ENCODE peak calls at places on chromosomes 11 and 22, in ten cellular contexts. P is hepatocyte; L is activated CD8-positive, alpha-beta T cell treated with anti-CD3 and anti-CD28 coated beads, Interleukin-2, amount 10 ng/mL, durations not matched to agents 7 days and 5 days; Z is head of caudate nucleus; M is right atrium auricular region; K is left ventricle myocardium inferior; Q is IMR-90; W is kidney tubule cell; T is nucleus accumbens; X is effector memory CD4-positive, alpha-beta T cell. N is an unnamed sample.

GRCh38 chr22:33362702-33363101 is 304.5 kb upstream of the SYN3 start:
- DNase-seq in Q (no peak), T (no peak), P (no peak), L (no peak), W (no peak), X (no peak), M (no peak), Z (no peak), K (no peak), N (no peak)

GRCh38 chr22:44351685-44352377 is 39.1 kb upstream of the SHISAL1 start:
- DNase-seq in X (no peak), Q (peak), Z (no peak), M (peak), W (peak), T (no peak), P (peak), K (no peak), L (peak), N (peak)

GRCh38 chr11:12111482-12112149 is 1.2 kb downstream of the MICAL2 start:
- DNase-seq in T (no peak), L (no peak), Z (no peak), K (no peak), Q (peak), W (peak), M (no peak), X (no peak), P (no peak), N (no peak)

GRCh38 chr11:75024764-75025211 is 36.1 kb downstream of the NEU3 start:
- DNase-seq in M (no peak), X (no peak), W (no peak), Q (no peak), Z (no peak), T (peak), L (no peak), K (no peak), P (no peak), N (no peak)

GRCh38 chr11:44203270-44204043 is 106.5 kb downstream of the ALX4 start:
- DNase-seq in T (no peak), Z (no peak), Q (no peak), W (no peak), L (no peak), K (peak), M (no peak), X (no peak), P (no peak), N (no peak)

GRCh38 chr22:38956551-38956950 is 858 bp upstream of the APOBEC3A start:
- DNase-seq in K (no peak), P (no peak), M (no peak), T (no peak), W (no peak), X (no peak), L (no peak), Z (no peak), Q (no peak), N (no peak)

GRCh38 chr11:92276773-92277172 is 52.2 kb downstream of the FAT3 start:
- DNase-seq in W (no peak), Q (peak), P (no peak), T (no peak), M (no peak), K (no peak), Z (no peak), L (no peak), X (no peak), N (no peak)

GRCh38 chr22:45271667-45272188 is 13.0 kb upstream of the UPK3A start:
- DNase-seq in Z (peak), K (peak), P (no peak), Q (no peak), M (peak), W (no peak), T (peak), L (no peak), X (no peak), N (no peak)

GRCh38 chr11:33970984-33971466 is 79.1 kb upstream of the LMO2 start:
- DNase-seq in M (peak), Q (peak), K (no peak), Z (peak), W (peak), X (no peak), P (peak), T (no peak), L (peak), N (peak)

GRCh38 chr11:68010058-68011041 is at the start of gene ALDH3B1:
- DNase-seq in L (no peak), W (peak), T (peak), Q (peak), P (peak), K (peak), M (peak), Z (peak), X (no peak), N (no peak)

GRCh38 chr11:10076458-10077141 is 217.4 kb downstream of the SBF2 start:
- DNase-seq in X (no peak), W (peak), Z (no peak), P (peak), M (no peak), K (peak), T (peak), L (peak), Q (peak), N (no peak)

N was measured in mesothelial cell of epicardium.